ENCODE peak calls at places on chromosome 1, in four cellular contexts. One of them, this sample, is unnamed.

GRCh38 chr1:114153621-114154145 is at the start of gene SYT6:
- DNase-seq in K562: no peak
- DNase-seq in GM12878: no peak
- DNase-seq in HepG2: no peak
- DNase-seq in this sample: peak

GRCh38 chr1:206461602-206462455 is 8.4 kb upstream of the IKBKE start:
- DNase-seq in K562: peak
- DNase-seq in GM12878: no peak
- DNase-seq in HepG2: peak
- DNase-seq in this sample: peak

GRCh38 chr1:25018110-25018470 is 88.0 kb upstream of the RUNX3 start:
- DNase-seq in K562: no peak
- DNase-seq in GM12878: no peak
- DNase-seq in HepG2: no peak
- DNase-seq in this sample: no peak

GRCh38 chr1:167467126-167467725 is 51.1 kb downstream of the CD247 start:
- DNase-seq in K562: no peak
- DNase-seq in GM12878: no peak
- DNase-seq in HepG2: no peak
- DNase-seq in this sample: no peak

GRCh38 chr1:161905269-161905884 is 118.3 kb downstream of the OLFML2B start:
- DNase-seq in K562: peak
- DNase-seq in GM12878: no peak
- DNase-seq in HepG2: peak
- DNase-seq in this sample: peak

GRCh38 chr1:238176441-238176840 is 285.7 kb upstream of the ZP4 start:
- DNase-seq in K562: no peak
- DNase-seq in GM12878: no peak
- DNase-seq in HepG2: no peak
- DNase-seq in this sample: no peak

GRCh38 chr1:43329995-43330751 is 7.4 kb upstream of the MPL start:
- DNase-seq in K562: peak
- DNase-seq in GM12878: no peak
- DNase-seq in HepG2: no peak
- DNase-seq in this sample: no peak

GRCh38 chr1:85258536-85259117 is 835 bp downstream of the C1orf52 start:
- DNase-seq in K562: no peak
- DNase-seq in GM12878: no peak
- DNase-seq in HepG2: no peak
- DNase-seq in this sample: no peak

GRCh38 chr1:78419309-78419708 is 71.5 kb upstream of the PTGFR start:
- DNase-seq in K562: no peak
- DNase-seq in GM12878: no peak
- DNase-seq in HepG2: no peak
- DNase-seq in this sample: no peak

GRCh38 chr1:238161955-238162354 is 271.2 kb upstream of the ZP4 start:
- DNase-seq in K562: no peak
- DNase-seq in GM12878: no peak
- DNase-seq in HepG2: no peak
- DNase-seq in this sample: no peak

GRCh38 chr1:31549807-31550620 is 26.3 kb upstream of the TINAGL1 start:
- DNase-seq in K562: no peak
- DNase-seq in GM12878: peak
- DNase-seq in HepG2: peak
- DNase-seq in this sample: no peak

GRCh38 chr1:231563253-231563652 is 34.8 kb downstream of the TSNAX start:
- DNase-seq in K562: no peak
- DNase-seq in GM12878: no peak
- DNase-seq in HepG2: no peak
- DNase-seq in this sample: no peak

GRCh38 chr1:100440075-100440809 is 87.9 kb downstream of the CDC14A start:
- DNase-seq in K562: peak
- DNase-seq in GM12878: no peak
- DNase-seq in HepG2: peak
- DNase-seq in this sample: no peak

GRCh38 chr1:117796226-117796625 is 133.2 kb downstream of the GDAP2 start:
- DNase-seq in K562: no peak
- DNase-seq in GM12878: no peak
- DNase-seq in HepG2: no peak
- DNase-seq in this sample: no peak

GRCh38 chr1:46393510-46393909 is 607 bp upstream of the FAAH start:
- DNase-seq in K562: no peak
- DNase-seq in GM12878: no peak
- DNase-seq in HepG2: no peak
- DNase-seq in this sample: no peak

GRCh38 chr1:171403396-171403795 is 81.9 kb upstream of the PRRC2C start:
- DNase-seq in K562: no peak
- DNase-seq in GM12878: no peak
- DNase-seq in HepG2: no peak
- DNase-seq in this sample: no peak
- TF ChIP-seq SP1 in K562: no peak
- TF ChIP-seq SP1 in GM12878: no peak
- TF ChIP-seq SP1 in HepG2: no peak
- TF ChIP-seq SP1 in this sample: no peak

DNA sequence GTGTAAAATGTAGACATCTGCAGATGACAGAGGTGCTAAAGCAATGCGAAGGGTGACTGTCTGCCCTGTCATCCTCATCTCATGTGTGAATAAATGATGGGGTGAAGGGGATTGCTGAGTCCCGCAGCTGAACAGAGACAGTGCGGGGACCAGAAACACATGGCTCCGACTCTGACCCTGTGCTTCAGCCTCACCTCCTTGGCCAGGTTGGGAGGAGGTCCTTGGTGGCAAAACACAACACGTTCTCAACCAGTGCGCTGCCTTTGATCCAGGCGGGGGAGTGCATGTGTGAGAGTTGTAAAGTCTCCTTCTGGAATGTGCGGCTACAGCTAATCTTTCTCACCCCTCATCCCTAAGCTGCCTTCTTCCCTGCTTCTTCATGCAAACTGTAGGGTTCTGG is 32.0 kb upstream of the TTC22 start:
- DNase-seq in K562: no peak
- DNase-seq in GM12878: no peak
- DNase-seq in HepG2: no peak
- DNase-seq in this sample: no peak
- TF ChIP-seq FOXM1 in K562: no peak
- TF ChIP-seq FOXM1 in GM12878: no peak
- TF ChIP-seq FOXM1 in HepG2: no peak
- TF ChIP-seq FOXM1 in this sample: no peak

DNA sequence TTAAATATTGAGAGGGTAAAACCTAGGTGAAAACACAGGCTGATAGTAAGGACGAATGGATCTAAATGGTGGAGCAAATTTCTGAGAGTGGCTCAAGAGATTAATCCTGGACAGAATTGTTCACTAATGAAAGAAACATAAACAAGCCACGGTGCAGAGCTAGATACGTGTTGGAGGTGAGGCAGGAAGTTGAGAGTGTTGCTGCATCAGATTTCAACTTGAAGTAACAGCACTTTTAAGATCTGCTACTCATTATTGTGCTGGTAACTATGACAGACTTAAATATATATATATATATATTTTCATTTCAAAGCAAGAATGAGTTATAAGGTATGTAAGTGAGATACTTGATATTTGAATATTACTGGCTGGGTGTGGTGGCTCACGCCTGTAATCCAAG is 64.9 kb downstream of the PTGS2 start:
- DNase-seq in K562: no peak
- DNase-seq in GM12878: no peak
- DNase-seq in HepG2: no peak
- DNase-seq in this sample: no peak
- TF ChIP-seq SP1 in K562: no peak
- TF ChIP-seq SP1 in GM12878: no peak
- TF ChIP-seq SP1 in HepG2: no peak
- TF ChIP-seq SP1 in this sample: no peak

GRCh38 chr1:181134543-181135461 is 46.3 kb downstream of the IER5 start:
- DNase-seq in K562: no peak
- DNase-seq in GM12878: peak
- DNase-seq in HepG2: no peak
- DNase-seq in this sample: no peak

GRCh38 chr1:181135462-181135781 is 46.9 kb downstream of the IER5 start:
- DNase-seq in K562: peak
- DNase-seq in GM12878: no peak
- DNase-seq in HepG2: no peak
- DNase-seq in this sample: peak

GRCh38 chr1:181136738-181137122 is 48.2 kb downstream of the IER5 start:
- DNase-seq in K562: no peak
- DNase-seq in GM12878: no peak
- DNase-seq in HepG2: no peak
- DNase-seq in this sample: no peak

GRCh38 chr1:181137217-181137743 is 48.8 kb downstream of the IER5 start:
- DNase-seq in K562: no peak
- DNase-seq in GM12878: no peak
- DNase-seq in HepG2: no peak
- DNase-seq in this sample: no peak

GRCh38 chr1:181135815-181136737 is 47.6 kb downstream of the IER5 start:
- DNase-seq in K562: no peak
- DNase-seq in GM12878: no peak
- DNase-seq in HepG2: no peak
- DNase-seq in this sample: no peak
- TF ChIP-seq FOXM1 in K562: no peak
- TF ChIP-seq FOXM1 in GM12878: no peak
- TF ChIP-seq FOXM1 in HepG2: no peak
- TF ChIP-seq FOXM1 in this sample: no peak

GRCh38 chr1:225155555-225155954 is 226.1 kb downstream of the DNAH14 start:
- DNase-seq in K562: no peak
- DNase-seq in GM12878: no peak
- DNase-seq in HepG2: no peak
- DNase-seq in this sample: no peak

GRCh38 chr1:225152061-225152460 is 222.6 kb downstream of the DNAH14 start:
- DNase-seq in K562: no peak
- DNase-seq in GM12878: no peak
- DNase-seq in HepG2: no peak
- DNase-seq in this sample: no peak

GRCh38 chr1:225158291-225158690 is 228.8 kb downstream of the DNAH14 start:
- DNase-seq in K562: no peak
- DNase-seq in GM12878: no peak
- DNase-seq in HepG2: no peak
- DNase-seq in this sample: no peak

GRCh38 chr1:225156254-225156653 is 226.8 kb downstream of the DNAH14 start:
- DNase-seq in K562: no peak
- DNase-seq in GM12878: no peak
- DNase-seq in HepG2: no peak
- DNase-seq in this sample: no peak
- TF ChIP-seq SP1 in K562: no peak
- TF ChIP-seq SP1 in GM12878: no peak
- TF ChIP-seq SP1 in HepG2: no peak
- TF ChIP-seq SP1 in this sample: no peak

GRCh38 chr1:10724948-10725852 is 71.2 kb downstream of the CASZ1 start:
- DNase-seq in K562: no peak
- DNase-seq in GM12878: no peak
- DNase-seq in HepG2: no peak
- DNase-seq in this sample: no peak

GRCh38 chr1:10728595-10729410 is 67.6 kb downstream of the CASZ1 start:
- DNase-seq in K562: no peak
- DNase-seq in GM12878: no peak
- DNase-seq in HepG2: no peak
- DNase-seq in this sample: no peak

GRCh38 chr1:10726355-10726754 is 70.1 kb downstream of the CASZ1 start:
- DNase-seq in K562: no peak
- DNase-seq in GM12878: no peak
- DNase-seq in HepG2: no peak
- DNase-seq in this sample: no peak

GRCh38 chr1:10730985-10731384 is 65.5 kb downstream of the CASZ1 start:
- DNase-seq in K562: no peak
- DNase-seq in GM12878: no peak
- DNase-seq in HepG2: peak
- DNase-seq in this sample: no peak

GRCh38 chr1:10727703-10728348 is 68.6 kb downstream of the CASZ1 start:
- DNase-seq in K562: no peak
- DNase-seq in GM12878: no peak
- DNase-seq in HepG2: no peak
- DNase-seq in this sample: no peak
- TF ChIP-seq FOXM1 in K562: no peak
- TF ChIP-seq FOXM1 in GM12878: no peak
- TF ChIP-seq FOXM1 in HepG2: no peak
- TF ChIP-seq FOXM1 in this sample: no peak